ENCODE peak calls at places on chromosome 6, in six cellular contexts. W is thyroid gland, S is A549, M is heart right ventricle, K is uterus, D is hepatocyte. O is an unnamed sample.

GRCh38 chr6:41780623-41781301 is at the start of gene PRICKLE4:
- DNase-seq in W (peak; percentile 86), S (peak; percentile 42), M (peak; percentile 73), K (peak; percentile 53), D (peak; percentile 52), O (peak; percentile 73)

GRCh38 chr6:164085552-164086325 is 671.2 kb downstream of the QKI start:
- DNase-seq in W (peak; percentile 24), S (no peak), M (peak; percentile 85), K (peak; percentile 32), D (no peak), O (no peak)

GRCh38 chr6:112153926-112154621 is 66.7 kb downstream of the FAM229B start:
- DNase-seq in W (no peak), S (peak; percentile 1), M (no peak), K (no peak), D (no peak), O (no peak)

GRCh38 chr6:137119196-137120104 is 54.0 kb downstream of the IL22RA2 start:
- DNase-seq in W (no peak), S (no peak), M (peak; percentile 20), K (no peak), D (peak; percentile 35), O (no peak)

GRCh38 chr6:40349566-40350192 is 237.5 kb downstream of the LRFN2 start:
- DNase-seq in W (no peak), S (no peak), M (no peak), K (no peak), D (no peak), O (no peak)

GRCh38 chr6:128438311-128438916 is 82.0 kb downstream of the PTPRK start:
- DNase-seq in W (peak; percentile 10), S (no peak), M (peak; percentile 17), K (peak; percentile 19), D (no peak), O (no peak)

GRCh38 chr6:90249458-90249857 is 47.2 kb downstream of the BACH2 start:
- DNase-seq in W (no peak), S (no peak), M (no peak), K (no peak), D (no peak), O (no peak)

GRCh38 chr6:42571611-42572342 is 7.9 kb downstream of the UBR2 start:
- DNase-seq in W (no peak), S (no peak), M (no peak), K (no peak), D (no peak), O (no peak)

GRCh38 chr6:81876977-81877376 is 124.5 kb upstream of the TENT5A start:
- DNase-seq in W (no peak), S (no peak), M (no peak), K (no peak), D (no peak), O (no peak)

GRCh38 chr6:89433637-89434499 is 916 bp downstream of the ANKRD6 start:
- DNase-seq in W (peak; percentile 71), S (no peak), M (peak; percentile 10), K (peak; percentile 28), D (peak; percentile 56), O (peak; percentile 33)

GRCh38 chr6:161838306-161839035 is 564.6 kb upstream of the AGPAT4 start:
- DNase-seq in W (peak; percentile 41), S (no peak), M (no peak), K (no peak), D (no peak), O (no peak)

GRCh38 chr6:108589244-108589730 is 28.6 kb downstream of the FOXO3 start:
- DNase-seq in W (peak; percentile 91), S (peak; percentile 21), M (peak; percentile 62), K (peak; percentile 61), D (peak; percentile 81), O (peak; percentile 51)

GRCh38 chr6:7765575-7766325 is 39.9 kb downstream of the BMP6 start:
- DNase-seq in W (no peak), S (no peak), M (no peak), K (no peak), D (no peak), O (no peak)

GRCh38 chr6:99590728-99591672 is 15.6 kb upstream of the PRDM13 start:
- DNase-seq in W (no peak), S (no peak), M (no peak), K (no peak), D (peak; percentile 20), O (no peak)

GRCh38 chr6:3352678-3353077 is 93.9 kb downstream of the PSMG4 start:
- DNase-seq in W (peak; percentile 74), S (no peak), M (no peak), K (no peak), D (no peak), O (no peak)

GRCh38 chr6:157456524-157456829 is 75.5 kb downstream of the ZDHHC14 start:
- DNase-seq in W (no peak), S (no peak), M (no peak), K (no peak), D (no peak), O (no peak)

GRCh38 chr6:92777146-92777740 is 642.1 kb downstream of the EPHA7 start:
- DNase-seq in W (no peak), S (no peak), M (no peak), K (no peak), D (peak; percentile 61), O (no peak)

GRCh38 chr6:46419576-46420002 is 71.7 kb downstream of the RCAN2 start:
- DNase-seq in W (peak; percentile 68), S (peak; percentile 8), M (peak; percentile 76), K (peak; percentile 55), D (peak; percentile 80), O (no peak)

GRCh38 chr6:139862311-139862710 is 487.9 kb upstream of the CITED2 start:
- DNase-seq in W (no peak), S (no peak), M (no peak), K (no peak), D (no peak), O (no peak)

DNA sequence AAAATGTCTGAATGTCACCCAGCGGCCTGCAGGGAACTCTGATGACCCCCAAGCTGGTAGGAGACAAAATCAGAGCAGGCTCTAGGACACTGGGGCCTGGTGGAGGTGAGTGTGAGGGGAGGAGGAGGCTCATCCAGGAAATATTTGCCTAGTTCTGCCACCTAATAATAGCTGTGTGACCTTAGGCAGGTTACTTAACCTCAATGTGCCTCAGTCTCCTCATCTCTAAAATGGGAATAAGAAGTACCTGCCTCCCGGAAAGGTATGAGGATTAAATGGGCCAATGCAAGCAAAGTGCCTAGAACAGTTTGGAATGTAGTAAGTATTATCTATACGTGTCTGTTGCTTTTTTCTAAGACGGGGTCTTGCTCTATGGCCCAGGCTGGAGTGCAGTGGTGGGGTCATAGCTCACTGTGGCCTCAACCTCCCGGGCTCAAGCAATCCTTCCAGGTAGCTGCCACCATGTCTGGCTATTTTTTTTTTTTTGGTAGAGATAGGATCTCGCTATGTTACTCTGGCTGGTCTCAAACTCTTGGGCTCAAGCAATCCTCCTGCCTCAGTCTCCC is 60.4 kb downstream of the RAB44 start:
- DNase-seq in W (no peak), S (no peak), M (no peak), K (no peak), D (no peak), O (no peak)
- H3K4me1 ChIP-seq in W (peaks cover 9% of the 10 kb centered on the region), S (peaks cover 10% of the 10 kb centered on the region), M (peaks cover 19% of the 10 kb centered on the region), K (no peaks in the 10 kb centered on the region), D (no peaks in the 10 kb centered on the region), O (peaks cover 6% of the 10 kb centered on the region)

DNA sequence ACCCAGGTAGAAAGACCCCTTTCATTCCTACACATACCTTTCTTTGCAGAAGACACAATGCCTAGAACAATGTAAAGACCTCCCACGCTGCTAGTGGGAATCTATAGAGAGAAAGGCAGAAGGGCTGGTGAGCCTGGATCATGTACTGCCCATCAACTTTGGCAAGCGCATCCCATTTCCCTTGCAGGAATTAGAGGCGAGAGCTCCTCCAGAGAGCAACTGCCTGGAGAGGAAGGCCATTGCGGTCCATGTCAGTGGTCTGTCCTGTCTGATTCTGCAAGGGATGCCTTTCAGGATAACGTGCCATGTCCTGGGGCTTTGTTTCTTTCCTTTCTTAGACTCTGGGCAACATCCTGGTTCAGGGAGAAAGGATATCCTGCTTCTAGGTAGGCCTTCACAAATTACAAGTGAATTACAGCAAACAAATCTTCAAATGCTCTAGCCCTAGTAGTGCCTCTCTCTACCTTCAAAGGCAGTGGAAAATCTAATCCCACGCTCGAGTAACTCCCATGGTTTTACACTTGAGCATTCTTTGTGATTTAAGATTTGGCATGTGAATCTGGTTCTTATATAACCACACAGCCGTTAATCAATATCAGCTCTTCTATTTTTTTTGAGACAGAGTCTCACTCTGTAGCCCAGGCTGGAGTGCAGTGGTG is 38.5 kb downstream of the GCNT2 start:
- DNase-seq in W (no peak), S (no peak), M (no peak), K (no peak), D (no peak), O (no peak)
- H3K4me3 ChIP-seq in W (no peak overlapping the region), S (no peak overlapping the region), M (no peak overlapping the region), K (no peak overlapping the region), D (no peak overlapping the region), O (no peak overlapping the region)

GRCh38 chr6:84762941-84763396 is 1.4 kb downstream of the TBX18 start:
- DNase-seq in W (no peak), S (no peak), M (no peak), K (peak; percentile 23), D (peak; percentile 36), O (peak; percentile 57)

GRCh38 chr6:84764332-84765049 is at the start of gene TBX18:
- DNase-seq in W (peak; percentile 65), S (peak; percentile 67), M (peak; percentile 88), K (peak; percentile 82), D (peak; percentile 95), O (peak; percentile 79)

GRCh38 chr6:84766118-84766683 is 1.8 kb upstream of the TBX18 start:
- DNase-seq in W (no peak), S (no peak), M (no peak), K (no peak), D (no peak), O (no peak)

GRCh38 chr6:84763397-84764331 is 734 bp downstream of the TBX18 start:
- DNase-seq in W (no peak), S (peak; percentile 53), M (peak; percentile 25), K (peak; percentile 39), D (peak; percentile 61), O (no peak)

DNA sequence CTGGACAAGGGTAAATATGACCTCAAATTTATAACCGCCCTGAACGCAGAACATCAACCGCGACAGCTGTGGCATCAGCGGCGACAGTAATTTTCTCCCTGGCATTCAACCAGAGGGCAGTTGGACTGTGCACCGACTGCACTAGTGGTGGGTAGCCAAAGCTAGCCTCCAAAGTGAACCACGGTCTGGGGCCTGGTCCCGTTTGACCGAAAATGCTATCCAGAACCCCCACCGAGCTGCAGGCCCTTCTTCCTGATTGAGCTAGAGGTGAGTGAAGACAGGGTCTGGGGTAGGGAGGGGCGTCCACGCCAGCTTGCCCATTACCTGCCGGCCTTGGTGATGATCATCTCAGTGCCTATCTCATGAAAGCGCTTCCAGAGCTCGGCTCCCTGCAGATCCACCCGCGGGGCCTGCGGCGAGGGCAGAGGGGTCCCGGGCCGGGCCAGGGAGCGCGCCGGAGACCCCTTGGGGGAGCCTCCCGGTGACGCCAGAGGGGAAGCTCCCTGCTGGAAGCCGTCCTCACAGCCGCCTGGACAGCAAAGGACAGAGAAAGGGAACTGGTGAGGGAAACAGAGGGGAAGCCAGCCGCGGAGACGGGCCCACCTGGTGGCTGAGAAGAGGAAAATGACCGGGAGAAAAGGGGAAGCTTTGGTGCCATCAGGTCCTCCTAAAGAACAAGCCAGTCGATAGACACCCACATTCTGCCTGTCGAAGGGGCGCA is 2.0 kb downstream of the TBX18 start:
- DNase-seq in W (no peak), S (peak; percentile 15), M (no peak), K (no peak), D (peak; percentile 39), O (peak; percentile 53)
- TF ChIP-seq CTCF in W (no peak), S (no peak), M (no peak), K (no peak), D (no peak), O (no peak)

DNA sequence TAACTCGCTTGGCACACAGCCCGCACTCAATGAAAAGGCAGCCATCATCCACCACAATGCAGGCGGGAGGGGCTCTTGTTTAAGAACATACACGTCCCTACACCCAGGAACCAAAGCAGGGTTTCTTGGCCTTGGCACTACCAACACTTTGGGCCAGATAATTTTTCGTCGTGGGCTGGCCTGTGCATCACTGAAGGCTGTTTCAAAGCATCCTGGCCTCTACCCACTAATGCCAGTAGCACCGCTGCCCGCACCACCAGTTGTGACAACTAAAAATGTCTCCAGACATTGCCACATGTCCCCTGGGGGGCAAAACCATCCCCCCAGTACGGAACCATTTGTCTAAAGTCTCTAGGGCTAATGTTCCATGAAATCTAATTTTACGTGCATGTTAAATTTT is 13.0 kb downstream of the UQCC2 start:
- DNase-seq in W (no peak), S (no peak), M (no peak), K (no peak), D (no peak), O (no peak)
- H3K4me1 ChIP-seq in W (peaks cover 56% of the 10 kb centered on the region), S (peaks cover 31% of the 10 kb centered on the region), M (peaks cover 90% of the 10 kb centered on the region), K (no peaks in the 10 kb centered on the region), D (peaks cover 11% of the 10 kb centered on the region), O (no peaks in the 10 kb centered on the region)